ENCODE peak calls at places on chromosomes 2 and 18, in six cellular contexts. One of them, this sample, is unnamed. For H3K4me1, the result is how much of the 10 kb centered on the place peaks cover.

GRCh38 chr2:63326473-63326872 is 261.8 kb downstream of the WDPCP start:
- DNase-seq in heart right ventricle: no peak
- DNase-seq in colonic mucosa: no peak
- DNase-seq in ascending aorta: no peak
- DNase-seq in CD8-positive, alpha-beta T cell: no peak
- DNase-seq in IMR-90: no peak
- DNase-seq in this sample: no peak

GRCh38 chr2:207184348-207184747 is 18.6 kb upstream of the KLF7 start:
- DNase-seq in heart right ventricle: no peak
- DNase-seq in colonic mucosa: no peak
- DNase-seq in ascending aorta: no peak
- DNase-seq in CD8-positive, alpha-beta T cell: no peak
- DNase-seq in IMR-90: peak
- DNase-seq in this sample: no peak

GRCh38 chr2:18356676-18357075 is 203.8 kb downstream of the RDH14 start:
- DNase-seq in heart right ventricle: no peak
- DNase-seq in colonic mucosa: no peak
- DNase-seq in ascending aorta: no peak
- DNase-seq in CD8-positive, alpha-beta T cell: no peak
- DNase-seq in IMR-90: peak
- DNase-seq in this sample: no peak

GRCh38 chr2:136168605-136169210 is 50.8 kb upstream of the CXCR4 start:
- DNase-seq in heart right ventricle: no peak
- DNase-seq in colonic mucosa: no peak
- DNase-seq in ascending aorta: no peak
- DNase-seq in CD8-positive, alpha-beta T cell: no peak
- DNase-seq in IMR-90: no peak
- DNase-seq in this sample: no peak

GRCh38 chr2:30361751-30362394 is 85.2 kb upstream of the LCLAT1 start:
- DNase-seq in heart right ventricle: no peak
- DNase-seq in colonic mucosa: no peak
- DNase-seq in ascending aorta: no peak
- DNase-seq in CD8-positive, alpha-beta T cell: no peak
- DNase-seq in IMR-90: no peak
- DNase-seq in this sample: no peak

GRCh38 chr2:98908909-98909308 is 27.1 kb downstream of the CRACDL start:
- DNase-seq in heart right ventricle: no peak
- DNase-seq in colonic mucosa: no peak
- DNase-seq in ascending aorta: no peak
- DNase-seq in CD8-positive, alpha-beta T cell: no peak
- DNase-seq in IMR-90: peak
- DNase-seq in this sample: no peak

GRCh38 chr2:72827999-72828646 is 2.3 kb upstream of the EXOC6B start:
- DNase-seq in heart right ventricle: no peak
- DNase-seq in colonic mucosa: no peak
- DNase-seq in ascending aorta: no peak
- DNase-seq in CD8-positive, alpha-beta T cell: no peak
- DNase-seq in IMR-90: peak
- DNase-seq in this sample: no peak

GRCh38 chr2:113890253-113891235 is 655 bp downstream of the ACTR3 start:
- DNase-seq in heart right ventricle: peak
- DNase-seq in colonic mucosa: peak
- DNase-seq in ascending aorta: peak
- DNase-seq in CD8-positive, alpha-beta T cell: peak
- DNase-seq in IMR-90: peak
- DNase-seq in this sample: peak

GRCh38 chr2:146489386-146489785 is 1355.4 kb upstream of the ACVR2A start:
- DNase-seq in heart right ventricle: no peak
- DNase-seq in colonic mucosa: no peak
- DNase-seq in ascending aorta: no peak
- DNase-seq in CD8-positive, alpha-beta T cell: no peak
- DNase-seq in IMR-90: no peak
- DNase-seq in this sample: no peak

GRCh38 chr2:12087671-12088380 is 341.4 kb downstream of the LPIN1 start:
- DNase-seq in heart right ventricle: no peak
- DNase-seq in colonic mucosa: no peak
- DNase-seq in ascending aorta: no peak
- DNase-seq in CD8-positive, alpha-beta T cell: no peak
- DNase-seq in IMR-90: peak
- DNase-seq in this sample: no peak

GRCh38 chr18:56937874-56938273 is 209.0 kb upstream of the BOD1L2 start:
- DNase-seq in heart right ventricle: no peak
- DNase-seq in colonic mucosa: no peak
- DNase-seq in ascending aorta: no peak
- DNase-seq in CD8-positive, alpha-beta T cell: no peak
- DNase-seq in IMR-90: no peak
- DNase-seq in this sample: no peak

GRCh38 chr2:239390546-239391285 is 10.1 kb downstream of the HDAC4 start:
- DNase-seq in heart right ventricle: no peak
- DNase-seq in colonic mucosa: no peak
- DNase-seq in ascending aorta: no peak
- DNase-seq in CD8-positive, alpha-beta T cell: no peak
- DNase-seq in IMR-90: no peak
- DNase-seq in this sample: peak

GRCh38 chr18:44837491-44838185 is 156.9 kb downstream of the SETBP1 start:
- DNase-seq in heart right ventricle: no peak
- DNase-seq in colonic mucosa: no peak
- DNase-seq in ascending aorta: no peak
- DNase-seq in CD8-positive, alpha-beta T cell: no peak
- DNase-seq in IMR-90: peak
- DNase-seq in this sample: no peak
- H3K4me1 ChIP-seq in heart right ventricle: under half
- H3K4me1 ChIP-seq in colonic mucosa: under half
- H3K4me1 ChIP-seq in ascending aorta: under half
- H3K4me1 ChIP-seq in CD8-positive, alpha-beta T cell: under half
- H3K4me1 ChIP-seq in IMR-90: under half
- H3K4me1 ChIP-seq in this sample: under half

DNA sequence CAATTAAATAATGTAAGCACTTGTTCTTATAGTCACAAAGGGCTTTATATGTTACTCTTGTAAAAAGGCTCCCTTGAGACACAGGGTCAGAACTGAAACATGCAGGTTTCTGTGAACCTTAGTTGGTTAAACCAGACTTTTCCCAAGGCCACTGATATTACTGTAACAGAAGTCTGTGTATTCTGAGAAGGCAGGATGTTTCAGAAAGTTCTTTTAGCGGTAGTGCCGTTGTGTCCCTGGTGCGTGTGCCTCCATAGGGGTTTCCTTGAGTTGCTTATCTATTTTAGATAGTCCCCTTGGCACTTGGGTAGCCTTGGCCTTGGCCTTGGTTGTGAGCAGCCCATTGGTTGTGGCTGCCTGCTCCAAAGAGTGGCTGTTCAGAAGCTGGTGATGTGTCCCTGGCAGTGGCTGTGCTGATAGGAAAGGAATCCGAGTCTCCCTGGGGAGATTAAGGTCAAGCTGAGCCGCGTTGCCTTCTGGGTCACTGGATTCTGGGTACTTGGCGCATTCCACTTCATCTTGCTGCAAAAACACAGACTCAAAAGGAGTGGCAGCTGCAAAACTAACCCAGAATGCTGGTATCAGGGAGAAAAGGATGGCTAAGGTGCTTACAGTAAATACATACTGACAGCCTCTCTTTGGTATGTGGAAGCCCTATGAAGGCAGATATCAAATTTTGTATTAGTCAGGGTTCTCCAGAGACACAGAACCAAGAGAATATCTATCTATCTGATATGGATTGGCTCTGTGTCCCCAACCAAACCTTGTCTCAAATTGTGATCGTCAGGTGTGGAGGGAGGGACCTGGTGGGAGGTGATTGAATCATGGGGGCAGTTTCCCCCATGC is 69.7 kb downstream of the FHOD3 start:
- DNase-seq in heart right ventricle: peak
- DNase-seq in colonic mucosa: no peak
- DNase-seq in ascending aorta: no peak
- DNase-seq in CD8-positive, alpha-beta T cell: no peak
- DNase-seq in IMR-90: no peak
- DNase-seq in this sample: no peak
- H3K4me3 ChIP-seq in heart right ventricle: no peak
- H3K4me3 ChIP-seq in colonic mucosa: no peak
- H3K4me3 ChIP-seq in ascending aorta: no peak
- H3K4me3 ChIP-seq in CD8-positive, alpha-beta T cell: no peak
- H3K4me3 ChIP-seq in IMR-90: no peak
- H3K4me3 ChIP-seq in this sample: no peak

GRCh38 chr2:54611830-54612545 is 111.5 kb upstream of the EML6 start:
- DNase-seq in heart right ventricle: no peak
- DNase-seq in colonic mucosa: no peak
- DNase-seq in ascending aorta: no peak
- DNase-seq in CD8-positive, alpha-beta T cell: no peak
- DNase-seq in IMR-90: no peak
- DNase-seq in this sample: no peak

GRCh38 chr2:54614815-54615214 is 108.6 kb upstream of the EML6 start:
- DNase-seq in heart right ventricle: no peak
- DNase-seq in colonic mucosa: no peak
- DNase-seq in ascending aorta: no peak
- DNase-seq in CD8-positive, alpha-beta T cell: no peak
- DNase-seq in IMR-90: no peak
- DNase-seq in this sample: no peak

GRCh38 chr2:54613794-54614257 is 109.6 kb upstream of the EML6 start:
- DNase-seq in heart right ventricle: no peak
- DNase-seq in colonic mucosa: no peak
- DNase-seq in ascending aorta: no peak
- DNase-seq in CD8-positive, alpha-beta T cell: no peak
- DNase-seq in IMR-90: peak
- DNase-seq in this sample: no peak

GRCh38 chr2:54615832-54616534 is 107.5 kb upstream of the EML6 start:
- DNase-seq in heart right ventricle: no peak
- DNase-seq in colonic mucosa: no peak
- DNase-seq in ascending aorta: no peak
- DNase-seq in CD8-positive, alpha-beta T cell: no peak
- DNase-seq in IMR-90: no peak
- DNase-seq in this sample: no peak

GRCh38 chr2:54613361-54613760 is 110.1 kb upstream of the EML6 start:
- DNase-seq in heart right ventricle: no peak
- DNase-seq in colonic mucosa: no peak
- DNase-seq in ascending aorta: no peak
- DNase-seq in CD8-positive, alpha-beta T cell: no peak
- DNase-seq in IMR-90: peak
- DNase-seq in this sample: no peak
- H3K4me1 ChIP-seq in heart right ventricle: half or more
- H3K4me1 ChIP-seq in colonic mucosa: under half
- H3K4me1 ChIP-seq in ascending aorta: under half
- H3K4me1 ChIP-seq in CD8-positive, alpha-beta T cell: under half
- H3K4me1 ChIP-seq in IMR-90: under half
- H3K4me1 ChIP-seq in this sample: under half

GRCh38 chr2:119462574-119462973 is 30.9 kb downstream of the TMEM37 start:
- DNase-seq in heart right ventricle: no peak
- DNase-seq in colonic mucosa: no peak
- DNase-seq in ascending aorta: no peak
- DNase-seq in CD8-positive, alpha-beta T cell: no peak
- DNase-seq in IMR-90: no peak
- DNase-seq in this sample: no peak

GRCh38 chr2:119463136-119463535 is 31.5 kb downstream of the TMEM37 start:
- DNase-seq in heart right ventricle: no peak
- DNase-seq in colonic mucosa: no peak
- DNase-seq in ascending aorta: no peak
- DNase-seq in CD8-positive, alpha-beta T cell: no peak
- DNase-seq in IMR-90: no peak
- DNase-seq in this sample: no peak

GRCh38 chr2:119460076-119460475 is 28.4 kb downstream of the TMEM37 start:
- DNase-seq in heart right ventricle: no peak
- DNase-seq in colonic mucosa: no peak
- DNase-seq in ascending aorta: no peak
- DNase-seq in CD8-positive, alpha-beta T cell: no peak
- DNase-seq in IMR-90: no peak
- DNase-seq in this sample: no peak

GRCh38 chr2:119463990-119464389 is 32.3 kb downstream of the TMEM37 start:
- DNase-seq in heart right ventricle: no peak
- DNase-seq in colonic mucosa: no peak
- DNase-seq in ascending aorta: no peak
- DNase-seq in CD8-positive, alpha-beta T cell: no peak
- DNase-seq in IMR-90: no peak
- DNase-seq in this sample: no peak

GRCh38 chr2:119461811-119462210 is 30.2 kb downstream of the TMEM37 start:
- DNase-seq in heart right ventricle: no peak
- DNase-seq in colonic mucosa: no peak
- DNase-seq in ascending aorta: no peak
- DNase-seq in CD8-positive, alpha-beta T cell: no peak
- DNase-seq in IMR-90: no peak
- DNase-seq in this sample: no peak
- H3K4me3 ChIP-seq in heart right ventricle: no peak
- H3K4me3 ChIP-seq in colonic mucosa: no peak
- H3K4me3 ChIP-seq in ascending aorta: no peak
- H3K4me3 ChIP-seq in CD8-positive, alpha-beta T cell: no peak
- H3K4me3 ChIP-seq in IMR-90: no peak
- H3K4me3 ChIP-seq in this sample: no peak

DNA sequence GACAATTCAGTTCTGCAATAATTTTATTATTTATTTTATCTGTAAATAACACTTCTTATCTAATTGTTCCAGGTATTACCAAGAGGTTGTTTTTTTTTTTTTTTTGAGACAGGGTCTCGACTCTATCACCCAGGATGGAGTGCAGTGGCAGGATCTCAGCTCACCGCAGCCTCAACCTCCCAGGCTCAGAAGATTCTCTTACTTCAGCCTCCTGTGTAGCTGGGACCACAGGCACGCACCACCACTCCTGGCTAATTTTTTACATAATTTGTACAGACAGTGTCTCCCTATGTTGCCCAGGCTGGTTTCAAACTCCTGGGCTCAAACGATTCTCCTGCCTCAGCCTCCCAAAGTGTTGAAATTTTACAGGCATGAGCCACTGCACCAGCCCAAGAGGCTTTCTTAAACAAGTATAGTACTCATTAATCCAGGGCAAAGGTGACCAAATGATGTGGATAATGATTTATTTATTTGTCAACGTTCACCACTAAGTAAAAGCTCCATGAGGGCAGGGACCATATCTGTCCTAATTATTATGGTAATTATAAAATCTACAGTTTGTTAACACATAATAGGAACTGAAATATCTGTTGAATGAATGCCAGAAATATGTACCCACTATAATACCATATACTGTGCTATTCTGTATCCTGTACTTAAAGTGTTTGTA is 12.0 kb downstream of the STK17B start:
- DNase-seq in heart right ventricle: no peak
- DNase-seq in colonic mucosa: no peak
- DNase-seq in ascending aorta: no peak
- DNase-seq in CD8-positive, alpha-beta T cell: no peak
- DNase-seq in IMR-90: no peak
- DNase-seq in this sample: no peak
- H3K4me1 ChIP-seq in heart right ventricle: under half
- H3K4me1 ChIP-seq in colonic mucosa: under half
- H3K4me1 ChIP-seq in ascending aorta: under half
- H3K4me1 ChIP-seq in CD8-positive, alpha-beta T cell: half or more
- H3K4me1 ChIP-seq in IMR-90: under half
- H3K4me1 ChIP-seq in this sample: under half